ENCODE peak calls at places on chromosomes 2 and 18, in five cellular contexts. A is GM23248, Z is keratinocyte, B is H1, I is K562. V is an unnamed sample.

GRCh38 chr2:71851094-71851755 is 296.4 kb downstream of the CYP26B1 start:
- DNase-seq in B (no peak), A (peak), I (no peak), Z (no peak), V (no peak)

GRCh38 chr2:52405958-52406357 is 1361.6 kb upstream of the CHAC2 start:
- DNase-seq in Z (no peak), I (no peak), B (no peak), A (no peak), V (no peak)

GRCh38 chr18:61551586-61551985 is 218.4 kb downstream of the CDH20 start:
- DNase-seq in Z (no peak), I (peak), B (peak), A (peak), V (peak)

GRCh38 chr2:96967436-96967835 is 18.9 kb downstream of the FAM178B start:
- DNase-seq in I (no peak), A (no peak), Z (no peak), B (no peak), V (no peak)

GRCh38 chr2:200319587-200320337 is 13.3 kb downstream of the SPATS2L start:
- DNase-seq in A (peak), Z (no peak), B (no peak), I (no peak), V (no peak)

GRCh38 chr2:30731248-30731647 is 76.0 kb downstream of the CAPN13 start:
- DNase-seq in A (no peak), B (no peak), Z (no peak), I (no peak), V (no peak)

GRCh38 chr2:234978466-234979203 is 26.8 kb downstream of the SH3BP4 start:
- DNase-seq in Z (no peak), I (no peak), B (no peak), A (peak), V (no peak)

GRCh38 chr2:122530812-122531211 is 775.4 kb downstream of the TSN start:
- DNase-seq in I (no peak), A (no peak), B (no peak), Z (no peak), V (no peak)

GRCh38 chr2:169112841-169113240 is 43.5 kb downstream of the DHRS9 start:
- DNase-seq in I (no peak), A (no peak), Z (no peak), B (no peak), V (no peak)

GRCh38 chr2:100853909-100854810 is 34.2 kb downstream of the NPAS2 start:
- DNase-seq in B (no peak), Z (no peak), I (no peak), A (no peak), V (no peak)

GRCh38 chr2:237485844-237486243 is 1.2 kb upstream of the MLPH start:
- DNase-seq in B (no peak), A (no peak), I (no peak), Z (no peak), V (no peak)

GRCh38 chr2:168801961-168802824 is at the start of gene NOSTRIN:
- DNase-seq in I (peak), A (peak), B (no peak), Z (no peak), V (no peak)

GRCh38 chr2:173175222-173175621 is 99.6 kb downstream of the MAP3K20 start:
- DNase-seq in Z (no peak), B (no peak), I (no peak), A (no peak), V (no peak)

GRCh38 chr18:41579185-41579584 is 375.8 kb upstream of the PIK3C3 start:
- DNase-seq in Z (no peak), B (no peak), A (no peak), I (no peak), V (no peak)

GRCh38 chr18:79570266-79571201 is 109.1 kb upstream of the CTDP1 start:
- DNase-seq in B (no peak), A (peak), Z (no peak), I (no peak), V (peak)

GRCh38 chr2:26609839-26610277 is 31.3 kb downstream of the CIB4 start:
- DNase-seq in I (no peak), B (no peak), A (no peak), Z (no peak), V (no peak)

GRCh38 chr2:132798334-132798733 is 128.3 kb upstream of the LYPD1 start:
- DNase-seq in A (no peak), Z (no peak), B (no peak), I (no peak), V (no peak)

DNA sequence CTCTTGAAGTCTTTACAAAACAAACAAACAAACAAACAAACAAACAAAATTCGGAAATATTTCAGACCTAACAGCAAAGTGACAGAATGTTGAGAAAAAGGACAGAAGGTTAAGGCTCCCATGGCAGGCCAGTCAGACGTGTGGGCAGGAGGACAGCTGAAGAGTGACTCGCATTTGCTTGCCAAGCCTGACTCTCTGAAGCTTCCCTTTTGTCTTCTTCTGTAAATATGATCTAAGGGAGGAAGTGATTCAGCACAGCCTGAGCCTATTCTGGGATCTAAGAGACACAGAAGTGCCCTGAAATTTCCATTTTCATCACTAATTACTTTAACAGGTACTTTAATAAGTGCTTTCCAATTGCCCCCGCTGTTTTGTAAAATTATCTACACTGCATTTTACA is 134.0 kb upstream of the LYPD1 start:
- DNase-seq in I (no peak), Z (no peak), B (no peak), A (peak), V (no peak)
- H3K9ac ChIP-seq in I (no peak), Z (no peak), B (no peak), A (no peak), V (no peak)

GRCh38 chr2:176650101-176650500 is 380.9 kb downstream of the MTX2 start:
- DNase-seq in A (no peak), B (no peak), I (peak), Z (no peak), V (no peak)

GRCh38 chr2:176656055-176656775 is 387.0 kb downstream of the MTX2 start:
- DNase-seq in B (no peak), I (no peak), A (no peak), Z (no peak), V (peak)

GRCh38 chr2:176653856-176654443 is 384.7 kb downstream of the MTX2 start:
- DNase-seq in Z (no peak), I (peak), B (peak), A (peak), V (no peak)

GRCh38 chr2:176650811-176651559 is 381.7 kb downstream of the MTX2 start:
- DNase-seq in A (no peak), B (no peak), I (no peak), Z (no peak), V (no peak)

DNA sequence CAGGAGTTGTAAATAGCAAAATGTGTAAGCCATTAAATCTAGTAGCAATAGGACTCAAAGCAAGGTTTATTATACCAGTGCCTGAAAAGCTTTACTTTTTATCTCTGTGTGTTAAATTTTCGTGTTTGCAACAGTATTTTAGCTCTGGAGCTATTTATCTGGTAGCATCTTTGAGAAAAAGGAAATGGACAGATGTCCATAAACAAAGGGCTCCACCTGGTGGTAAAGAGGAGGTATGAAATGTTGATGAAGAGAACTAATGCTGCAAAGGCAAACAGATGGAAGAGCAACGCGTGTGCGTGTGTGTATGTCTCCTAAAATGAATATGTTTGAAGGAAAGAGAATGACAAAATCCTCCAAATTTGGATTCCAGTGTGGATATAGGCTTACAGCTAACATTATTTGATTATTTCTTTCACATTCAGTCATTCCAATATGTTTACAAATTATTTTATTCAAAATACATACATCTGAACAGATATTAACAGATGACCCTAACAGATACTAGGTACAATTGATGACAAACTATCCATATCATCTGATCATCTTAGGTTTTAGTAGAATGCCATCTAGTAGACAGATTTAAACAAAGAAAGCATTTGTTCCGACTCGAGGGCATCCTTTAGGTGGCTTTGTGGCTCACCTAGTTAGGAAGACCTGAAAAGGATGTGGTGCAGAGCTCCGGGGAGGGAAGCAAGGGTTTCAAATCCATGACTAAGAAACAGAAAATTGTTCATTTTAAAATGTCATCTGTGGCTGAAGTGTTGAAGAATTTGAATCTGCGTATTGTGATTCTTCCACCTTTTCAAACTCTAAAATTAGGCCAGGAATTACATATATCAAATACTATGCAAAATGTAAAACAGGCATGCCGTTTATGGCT is 383.3 kb downstream of the MTX2 start:
- DNase-seq in I (peak), B (no peak), Z (no peak), A (peak), V (no peak)
- TF ChIP-seq EZH2 in I (no peak), B (no peak), Z (no peak), A (no peak), V (no peak)

GRCh38 chr2:172102159-172102857 is 392 bp downstream of the DLX2 start:
- DNase-seq in B (no peak), Z (no peak), A (peak), I (no peak), V (no peak)
- H3K4me3 ChIP-seq in B (peak), Z (peak), A (peak), I (peak), V (peak)

GRCh38 chr2:143808166-143808565 is 678.9 kb downstream of the ARHGAP15 start:
- DNase-seq in I (no peak), Z (no peak), B (no peak), A (peak), V (no peak)
- H3K9ac ChIP-seq in I (no peak), Z (no peak), B (no peak), A (no peak), V (no peak)

DNA sequence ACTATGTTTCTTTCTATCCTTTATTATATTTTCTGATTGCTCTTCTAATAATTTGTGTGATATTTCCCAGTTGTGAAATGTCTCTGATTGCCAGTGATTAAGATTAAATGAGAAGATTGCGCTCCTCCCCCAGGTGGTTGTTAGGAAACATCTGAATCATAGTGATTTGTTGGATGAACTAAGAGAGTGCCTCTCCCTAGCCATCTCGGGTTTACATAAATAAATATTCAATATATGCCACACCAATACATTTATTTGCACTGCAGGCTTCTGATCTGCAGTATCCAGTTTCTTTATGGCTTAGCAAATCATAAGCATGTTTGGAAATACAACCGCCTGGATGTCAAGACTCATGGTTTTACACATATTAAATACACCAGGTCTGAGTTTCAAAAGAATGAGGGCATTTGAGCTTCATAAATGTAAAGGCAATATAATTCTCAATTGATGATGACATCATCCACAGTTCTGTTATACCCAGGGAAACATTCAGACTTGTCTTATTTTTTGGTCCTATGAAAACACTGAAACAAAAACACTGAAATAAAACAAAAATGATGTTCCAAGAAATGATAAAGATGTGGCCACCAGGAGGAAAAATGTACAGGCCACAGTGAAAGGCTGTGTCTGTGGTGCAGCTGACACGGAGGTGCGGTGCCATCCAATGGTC is 826.7 kb upstream of the ACVR2A start:
- DNase-seq in Z (no peak), A (peak), I (no peak), B (no peak), V (no peak)
- TF ChIP-seq EZH2 in Z (no peak), A (no peak), I (no peak), B (no peak), V (no peak)

GRCh38 chr2:145007673-145008263 is 487.8 kb upstream of the ZEB2 start:
- DNase-seq in I (no peak), Z (no peak), B (no peak), A (no peak), V (no peak)
- H3K4me3 ChIP-seq in I (no peak), Z (no peak), B (no peak), A (peak), V (no peak)

GRCh38 chr2:219824996-219825395 is 197.6 kb downstream of the SLC4A3 start:
- DNase-seq in I (no peak), A (no peak), Z (no peak), B (no peak), V (no peak)
- H3K9ac ChIP-seq in I (no peak), A (no peak), Z (no peak), B (no peak), V (no peak)

GRCh38 chr18:6414723-6415362 is at the start of gene L3MBTL4:
- DNase-seq in Z (no peak), B (no peak), I (no peak), A (peak), V (no peak)
- TF ChIP-seq EZH2 in Z (no peak), B (no peak), I (no peak), A (peak), V (no peak)

GRCh38 chr2:215718426-215718825 is 282.6 kb upstream of the FN1 start:
- DNase-seq in I (no peak), A (no peak), Z (no peak), B (no peak), V (no peak)

GRCh38 chr2:215716971-215717370 is 281.1 kb upstream of the FN1 start:
- DNase-seq in B (no peak), Z (no peak), I (no peak), A (peak), V (no peak)

GRCh38 chr2:215722125-215722524 is 286.3 kb upstream of the FN1 start:
- DNase-seq in A (no peak), Z (no peak), B (no peak), I (no peak), V (no peak)

GRCh38 chr2:215718890-215719289 is 283.0 kb upstream of the FN1 start:
- DNase-seq in Z (no peak), A (no peak), B (no peak), I (no peak), V (no peak)

DNA sequence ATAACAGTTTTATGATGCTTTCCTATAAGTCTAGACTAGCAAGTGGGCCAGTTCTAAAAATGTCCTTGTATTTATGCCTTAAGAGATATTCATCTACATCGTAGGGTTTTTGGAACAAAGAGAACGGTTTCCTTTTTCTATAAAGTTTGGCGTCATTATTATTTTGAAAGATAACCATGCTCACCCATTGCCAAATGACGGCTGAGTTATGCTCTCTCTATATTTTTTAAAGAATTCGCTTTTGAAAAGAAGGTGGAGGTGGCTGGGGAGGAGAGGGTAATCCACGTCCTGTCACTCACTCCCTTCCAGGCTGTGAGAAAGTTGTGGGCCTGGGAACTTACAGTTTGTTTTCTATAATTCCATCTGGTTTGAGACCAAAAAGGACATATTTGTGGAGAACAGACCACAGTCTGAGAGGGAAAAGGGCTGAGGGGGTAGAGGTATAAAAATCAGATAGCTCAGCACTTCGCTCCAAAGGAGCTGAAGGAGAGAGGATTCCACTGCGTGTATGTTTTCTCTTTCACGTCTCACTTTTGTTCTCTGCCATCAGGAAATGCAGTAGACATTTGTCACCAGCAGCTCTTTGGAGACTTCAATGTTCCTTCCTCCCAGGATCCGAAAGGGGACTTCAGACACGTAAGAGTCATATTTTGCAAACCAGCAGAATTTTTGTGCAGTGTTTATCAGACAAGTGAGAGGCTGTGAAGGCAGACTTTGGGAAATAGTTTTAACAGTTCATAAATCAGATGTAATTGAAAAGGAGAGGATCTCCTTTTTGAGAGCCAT is 282.0 kb upstream of the FN1 start:
- DNase-seq in Z (no peak), I (no peak), B (no peak), A (peak), V (no peak)
- H3K4me3 ChIP-seq in Z (no peak), I (no peak), B (no peak), A (peak), V (peak)

DNA sequence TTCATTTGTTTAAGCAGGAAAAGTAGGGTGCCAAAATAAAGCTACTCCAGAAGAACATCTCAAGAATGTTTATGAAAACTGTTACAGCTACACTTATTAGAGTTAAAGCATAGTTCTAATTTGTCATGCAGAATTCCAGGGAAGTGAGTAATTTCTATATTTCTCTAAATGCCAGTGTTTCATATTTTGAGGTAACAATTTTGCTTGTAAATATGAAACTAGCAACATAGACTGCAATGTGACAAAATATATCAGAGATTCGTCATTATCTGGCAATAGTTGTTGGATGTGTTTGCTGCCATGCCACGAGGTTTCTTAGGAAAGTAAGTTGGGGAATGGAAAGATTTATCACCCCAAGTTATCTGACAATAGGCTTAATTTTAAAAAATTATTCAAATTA is 424.1 kb upstream of the ZEB2 start:
- DNase-seq in I (no peak), A (peak), B (no peak), Z (no peak), V (no peak)
- H3K9ac ChIP-seq in I (no peak), A (peak), B (no peak), Z (peak), V (no peak)

V was measured in SK-N-MC.